ENCODE peak calls at places on chromosomes 3 and 15, in ten cellular contexts. One of them, this sample, is unnamed. For H3K4me1, the result is how much of the 10 kb centered on the place peaks cover.

GRCh38 chr15:40342421-40343313 is 1.9 kb upstream of the CCDC9B start:
- DNase-seq in ovary: no peak
- DNase-seq in H1: no peak
- DNase-seq in tibial nerve: no peak
- DNase-seq in K562: no peak
- DNase-seq in suprapubic skin: no peak
- DNase-seq in GM12878: no peak
- DNase-seq in sigmoid colon: no peak
- DNase-seq in transverse colon: no peak
- DNase-seq in A549: no peak
- DNase-seq in this sample: no peak

GRCh38 chr3:136955813-136956212 is 2.0 kb upstream of the IL20RB start:
- DNase-seq in ovary: no peak
- DNase-seq in H1: no peak
- DNase-seq in tibial nerve: no peak
- DNase-seq in K562: no peak
- DNase-seq in suprapubic skin: no peak
- DNase-seq in GM12878: no peak
- DNase-seq in sigmoid colon: no peak
- DNase-seq in transverse colon: peak
- DNase-seq in A549: peak
- DNase-seq in this sample: no peak

GRCh38 chr3:100006570-100007271 is 107.6 kb downstream of the FILIP1L start:
- DNase-seq in ovary: no peak
- DNase-seq in H1: no peak
- DNase-seq in tibial nerve: no peak
- DNase-seq in K562: no peak
- DNase-seq in suprapubic skin: no peak
- DNase-seq in GM12878: no peak
- DNase-seq in sigmoid colon: no peak
- DNase-seq in transverse colon: no peak
- DNase-seq in A549: peak
- DNase-seq in this sample: no peak

GRCh38 chr3:56691165-56692000 is 8.3 kb upstream of the TASOR start:
- DNase-seq in ovary: no peak
- DNase-seq in H1: no peak
- DNase-seq in tibial nerve: no peak
- DNase-seq in K562: no peak
- DNase-seq in suprapubic skin: no peak
- DNase-seq in GM12878: no peak
- DNase-seq in sigmoid colon: no peak
- DNase-seq in transverse colon: no peak
- DNase-seq in A549: peak
- DNase-seq in this sample: no peak

GRCh38 chr3:132220986-132221385 is 96.2 kb upstream of the ACP3 start:
- DNase-seq in ovary: no peak
- DNase-seq in H1: no peak
- DNase-seq in tibial nerve: no peak
- DNase-seq in K562: no peak
- DNase-seq in suprapubic skin: no peak
- DNase-seq in GM12878: no peak
- DNase-seq in sigmoid colon: no peak
- DNase-seq in transverse colon: no peak
- DNase-seq in A549: no peak
- DNase-seq in this sample: no peak

GRCh38 chr15:71410347-71410746 is 295.1 kb downstream of the THSD4 start:
- DNase-seq in ovary: no peak
- DNase-seq in H1: no peak
- DNase-seq in tibial nerve: no peak
- DNase-seq in K562: no peak
- DNase-seq in suprapubic skin: no peak
- DNase-seq in GM12878: no peak
- DNase-seq in sigmoid colon: no peak
- DNase-seq in transverse colon: peak
- DNase-seq in A549: no peak
- DNase-seq in this sample: no peak

GRCh38 chr3:89145995-89146394 is 38.6 kb downstream of the EPHA3 start:
- DNase-seq in ovary: no peak
- DNase-seq in H1: no peak
- DNase-seq in tibial nerve: no peak
- DNase-seq in K562: no peak
- DNase-seq in suprapubic skin: no peak
- DNase-seq in GM12878: no peak
- DNase-seq in sigmoid colon: no peak
- DNase-seq in transverse colon: no peak
- DNase-seq in A549: peak
- DNase-seq in this sample: no peak

GRCh38 chr3:186385856-186386602 is 24.0 kb upstream of the DGKG start:
- DNase-seq in ovary: no peak
- DNase-seq in H1: no peak
- DNase-seq in tibial nerve: no peak
- DNase-seq in K562: no peak
- DNase-seq in suprapubic skin: no peak
- DNase-seq in GM12878: no peak
- DNase-seq in sigmoid colon: no peak
- DNase-seq in transverse colon: no peak
- DNase-seq in A549: no peak
- DNase-seq in this sample: no peak

GRCh38 chr3:129336093-129336706 is 57.5 kb downstream of the HMCES start:
- DNase-seq in ovary: no peak
- DNase-seq in H1: no peak
- DNase-seq in tibial nerve: no peak
- DNase-seq in K562: no peak
- DNase-seq in suprapubic skin: no peak
- DNase-seq in GM12878: no peak
- DNase-seq in sigmoid colon: no peak
- DNase-seq in transverse colon: no peak
- DNase-seq in A549: no peak
- DNase-seq in this sample: no peak

GRCh38 chr3:175193815-175194518 is 334.8 kb downstream of the NAALADL2 start:
- DNase-seq in ovary: no peak
- DNase-seq in H1: no peak
- DNase-seq in tibial nerve: no peak
- DNase-seq in K562: no peak
- DNase-seq in suprapubic skin: no peak
- DNase-seq in GM12878: peak
- DNase-seq in sigmoid colon: no peak
- DNase-seq in transverse colon: no peak
- DNase-seq in A549: no peak
- DNase-seq in this sample: no peak

GRCh38 chr3:171712168-171712938 is 97.9 kb downstream of the PLD1 start:
- DNase-seq in ovary: no peak
- DNase-seq in H1: no peak
- DNase-seq in tibial nerve: no peak
- DNase-seq in K562: no peak
- DNase-seq in suprapubic skin: no peak
- DNase-seq in GM12878: no peak
- DNase-seq in sigmoid colon: no peak
- DNase-seq in transverse colon: no peak
- DNase-seq in A549: peak
- DNase-seq in this sample: no peak

GRCh38 chr3:158983480-158983879 is 181.6 kb downstream of the MFSD1 start:
- DNase-seq in ovary: no peak
- DNase-seq in H1: no peak
- DNase-seq in tibial nerve: no peak
- DNase-seq in K562: no peak
- DNase-seq in suprapubic skin: no peak
- DNase-seq in GM12878: no peak
- DNase-seq in sigmoid colon: no peak
- DNase-seq in transverse colon: no peak
- DNase-seq in A549: no peak
- DNase-seq in this sample: no peak

DNA sequence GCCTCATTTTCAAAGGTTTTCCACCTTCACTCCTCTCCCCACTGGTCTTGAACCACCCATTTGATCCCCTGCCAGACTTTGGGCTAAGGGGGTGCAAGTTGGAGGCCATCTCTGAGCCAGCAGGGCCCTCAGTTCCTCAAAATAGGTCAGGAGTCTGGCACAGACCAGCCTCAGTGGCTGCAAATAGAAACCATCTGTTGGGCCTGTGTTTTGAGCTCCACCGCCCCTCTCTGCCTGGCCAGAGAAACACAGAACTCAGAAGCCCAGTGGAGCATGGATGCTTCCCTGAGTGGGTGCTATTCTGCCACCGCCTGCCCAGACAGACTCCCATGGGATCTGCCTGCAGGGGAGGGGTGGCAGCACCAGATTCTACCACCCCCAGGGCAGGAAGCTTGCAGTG is 56.3 kb downstream of the CORO2B start:
- DNase-seq in ovary: peak
- DNase-seq in H1: no peak
- DNase-seq in tibial nerve: no peak
- DNase-seq in K562: no peak
- DNase-seq in suprapubic skin: no peak
- DNase-seq in GM12878: no peak
- DNase-seq in sigmoid colon: no peak
- DNase-seq in transverse colon: no peak
- DNase-seq in A549: no peak
- DNase-seq in this sample: no peak
- TF ChIP-seq CTCF in ovary: no peak
- TF ChIP-seq CTCF in H1: no peak
- TF ChIP-seq CTCF in tibial nerve: no peak
- TF ChIP-seq CTCF in K562: no peak
- TF ChIP-seq CTCF in suprapubic skin: no peak
- TF ChIP-seq CTCF in GM12878: no peak
- TF ChIP-seq CTCF in sigmoid colon: no peak
- TF ChIP-seq CTCF in transverse colon: no peak
- TF ChIP-seq CTCF in A549: no peak
- TF ChIP-seq CTCF in this sample: no peak

DNA sequence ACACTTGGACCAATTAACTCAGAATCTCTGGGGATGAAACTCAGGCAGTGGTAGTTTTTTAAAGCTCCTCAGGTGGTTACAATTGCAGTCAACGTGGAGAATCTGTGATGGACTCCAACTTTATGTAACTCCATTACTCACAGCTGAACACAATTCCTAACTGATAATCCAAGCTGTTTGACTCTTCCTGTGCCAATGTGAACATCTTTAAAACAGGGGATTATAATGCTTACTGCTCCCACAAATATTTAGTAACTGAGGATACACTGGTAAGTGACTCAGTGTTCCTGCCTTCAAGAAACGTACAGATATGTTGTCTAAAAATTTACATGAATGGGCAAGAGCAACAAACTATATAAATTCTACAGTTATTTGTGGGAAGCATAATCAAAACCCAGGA is 85.6 kb downstream of the OSBPL10 start:
- DNase-seq in ovary: no peak
- DNase-seq in H1: no peak
- DNase-seq in tibial nerve: no peak
- DNase-seq in K562: no peak
- DNase-seq in suprapubic skin: no peak
- DNase-seq in GM12878: no peak
- DNase-seq in sigmoid colon: no peak
- DNase-seq in transverse colon: no peak
- DNase-seq in A549: no peak
- DNase-seq in this sample: no peak
- TF ChIP-seq EP300 in ovary: no peak
- TF ChIP-seq EP300 in H1: no peak
- TF ChIP-seq EP300 in tibial nerve: no peak
- TF ChIP-seq EP300 in K562: no peak
- TF ChIP-seq EP300 in suprapubic skin: no peak
- TF ChIP-seq EP300 in GM12878: no peak
- TF ChIP-seq EP300 in sigmoid colon: no peak
- TF ChIP-seq EP300 in transverse colon: no peak
- TF ChIP-seq EP300 in A549: no peak
- TF ChIP-seq EP300 in this sample: no peak

DNA sequence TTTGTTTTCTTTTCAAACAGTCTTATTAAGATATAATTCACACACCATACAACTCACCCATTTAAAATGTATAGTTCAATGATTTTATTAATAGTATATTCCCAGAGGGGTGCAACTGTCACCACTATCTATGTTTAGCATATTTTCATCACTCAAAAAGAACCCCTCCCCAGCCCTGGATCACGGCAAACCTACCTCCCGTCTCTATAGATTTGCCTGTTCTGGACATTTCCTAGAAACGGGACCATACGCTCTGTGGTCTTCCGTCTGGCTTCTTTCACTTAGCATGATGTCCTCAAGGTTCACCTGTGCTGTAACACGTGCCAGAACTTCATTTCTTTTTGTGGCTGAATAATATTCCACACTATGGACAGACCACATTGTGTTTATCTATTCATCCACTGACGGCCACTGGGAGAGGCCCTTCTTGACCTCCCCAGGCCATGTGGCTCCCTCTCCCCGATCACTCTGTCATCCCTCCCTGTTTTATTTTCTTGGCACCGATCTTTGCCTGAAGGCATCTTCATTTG is 56.4 kb downstream of the IQSEC1 start:
- DNase-seq in ovary: no peak
- DNase-seq in H1: no peak
- DNase-seq in tibial nerve: no peak
- DNase-seq in K562: no peak
- DNase-seq in suprapubic skin: no peak
- DNase-seq in GM12878: no peak
- DNase-seq in sigmoid colon: peak
- DNase-seq in transverse colon: peak
- DNase-seq in A549: no peak
- DNase-seq in this sample: no peak
- H3K4me1 ChIP-seq in ovary: under half
- H3K4me1 ChIP-seq in H1: under half
- H3K4me1 ChIP-seq in tibial nerve: half or more
- H3K4me1 ChIP-seq in K562: under half
- H3K4me1 ChIP-seq in suprapubic skin: half or more
- H3K4me1 ChIP-seq in GM12878: half or more
- H3K4me1 ChIP-seq in sigmoid colon: under half
- H3K4me1 ChIP-seq in transverse colon: under half
- H3K4me1 ChIP-seq in A549: under half
- H3K4me1 ChIP-seq in this sample: half or more

GRCh38 chr3:190855151-190855550 is 7.3 kb downstream of the GMNC start:
- DNase-seq in ovary: no peak
- DNase-seq in H1: no peak
- DNase-seq in tibial nerve: no peak
- DNase-seq in K562: no peak
- DNase-seq in suprapubic skin: no peak
- DNase-seq in GM12878: no peak
- DNase-seq in sigmoid colon: no peak
- DNase-seq in transverse colon: no peak
- DNase-seq in A549: no peak
- DNase-seq in this sample: no peak
- TF ChIP-seq CTCF in ovary: no peak
- TF ChIP-seq CTCF in H1: no peak
- TF ChIP-seq CTCF in tibial nerve: no peak
- TF ChIP-seq CTCF in K562: no peak
- TF ChIP-seq CTCF in suprapubic skin: no peak
- TF ChIP-seq CTCF in GM12878: no peak
- TF ChIP-seq CTCF in sigmoid colon: no peak
- TF ChIP-seq CTCF in transverse colon: no peak
- TF ChIP-seq CTCF in A549: no peak
- TF ChIP-seq CTCF in this sample: no peak

DNA sequence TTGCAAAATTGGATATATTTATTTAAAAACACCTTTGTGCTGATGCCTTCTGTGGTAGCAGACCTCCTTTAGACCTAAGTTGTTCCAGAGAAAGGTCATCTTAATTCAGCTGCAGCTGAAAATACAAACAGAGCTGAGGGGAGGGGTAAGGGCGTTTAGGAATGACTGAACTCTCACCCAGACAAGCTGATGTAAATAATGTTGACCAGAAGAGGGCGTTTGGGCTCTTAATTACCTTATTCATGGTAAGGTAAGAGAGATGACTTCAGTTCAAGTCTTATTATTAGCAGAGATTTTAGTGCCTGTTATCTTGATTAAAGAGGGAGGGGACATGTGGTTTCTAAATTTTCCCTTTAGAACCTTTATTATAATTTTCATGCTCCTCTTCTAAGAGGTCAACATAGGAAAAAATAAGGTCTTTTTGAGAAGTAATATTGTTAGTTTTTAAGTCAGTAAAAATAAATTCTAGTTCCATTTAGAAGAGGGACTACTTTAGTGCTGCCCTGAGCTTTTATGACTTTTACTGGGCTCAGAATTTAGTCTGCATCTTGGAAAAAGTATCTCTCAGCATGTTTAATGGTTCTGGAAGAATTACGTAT is 46.3 kb downstream of the GPR171 start:
- DNase-seq in ovary: no peak
- DNase-seq in H1: no peak
- DNase-seq in tibial nerve: no peak
- DNase-seq in K562: peak
- DNase-seq in suprapubic skin: no peak
- DNase-seq in GM12878: no peak
- DNase-seq in sigmoid colon: no peak
- DNase-seq in transverse colon: no peak
- DNase-seq in A549: peak
- DNase-seq in this sample: no peak
- TF ChIP-seq EP300 in ovary: no peak
- TF ChIP-seq EP300 in H1: no peak
- TF ChIP-seq EP300 in tibial nerve: no peak
- TF ChIP-seq EP300 in K562: no peak
- TF ChIP-seq EP300 in suprapubic skin: no peak
- TF ChIP-seq EP300 in GM12878: no peak
- TF ChIP-seq EP300 in sigmoid colon: no peak
- TF ChIP-seq EP300 in transverse colon: no peak
- TF ChIP-seq EP300 in A549: no peak
- TF ChIP-seq EP300 in this sample: no peak

This sample was measured in stomach.